ENCODE peak calls at places on chromosomes 12 and 14, in seven cellular contexts. One of them, this sample, is unnamed.

GRCh38 chr14:93543766-93544165 is 113.0 kb downstream of the UNC79 start:
- DNase-seq in foreskin fibroblast: peak; percentile 1
- DNase-seq in cardiac muscle cell: peak; percentile 10
- DNase-seq in A549: peak; percentile 3
- DNase-seq in psoas muscle: no peak
- DNase-seq in AG04450: no peak
- DNase-seq in neural progenitor cell: peak; percentile 24
- DNase-seq in this sample: no peak

GRCh38 chr14:56514663-56515371 is 64.8 kb upstream of the TMEM260 start:
- DNase-seq in foreskin fibroblast: peak; percentile 35
- DNase-seq in cardiac muscle cell: no peak
- DNase-seq in A549: no peak
- DNase-seq in psoas muscle: no peak
- DNase-seq in AG04450: no peak
- DNase-seq in neural progenitor cell: no peak
- DNase-seq in this sample: no peak

GRCh38 chr14:103108749-103109207 is 14.3 kb downstream of the EXOC3L4 start:
- DNase-seq in foreskin fibroblast: no peak
- DNase-seq in cardiac muscle cell: no peak
- DNase-seq in A549: no peak
- DNase-seq in psoas muscle: peak; percentile 76
- DNase-seq in AG04450: no peak
- DNase-seq in neural progenitor cell: no peak
- DNase-seq in this sample: peak; percentile 58

GRCh38 chr14:37406095-37406494 is 189.0 kb downstream of the FOXA1 start:
- DNase-seq in foreskin fibroblast: no peak
- DNase-seq in cardiac muscle cell: no peak
- DNase-seq in A549: no peak
- DNase-seq in psoas muscle: no peak
- DNase-seq in AG04450: no peak
- DNase-seq in neural progenitor cell: no peak
- DNase-seq in this sample: no peak

GRCh38 chr12:68111995-68112394 is 47.5 kb downstream of the IFNG start:
- DNase-seq in foreskin fibroblast: no peak
- DNase-seq in cardiac muscle cell: no peak
- DNase-seq in A549: no peak
- DNase-seq in psoas muscle: no peak
- DNase-seq in AG04450: no peak
- DNase-seq in neural progenitor cell: no peak
- DNase-seq in this sample: no peak

GRCh38 chr14:85415015-85415712 is 114.8 kb upstream of the FLRT2 start:
- DNase-seq in foreskin fibroblast: peak; percentile 86
- DNase-seq in cardiac muscle cell: no peak
- DNase-seq in A549: peak; percentile 85
- DNase-seq in psoas muscle: no peak
- DNase-seq in AG04450: peak; percentile 63
- DNase-seq in neural progenitor cell: no peak
- DNase-seq in this sample: no peak

GRCh38 chr12:30757316-30757715 is 2.6 kb upstream of the CAPRIN2 start:
- DNase-seq in foreskin fibroblast: no peak
- DNase-seq in cardiac muscle cell: no peak
- DNase-seq in A549: no peak
- DNase-seq in psoas muscle: no peak
- DNase-seq in AG04450: no peak
- DNase-seq in neural progenitor cell: no peak
- DNase-seq in this sample: no peak

GRCh38 chr12:121580959-121581680 is at the start of gene KDM2B:
- DNase-seq in foreskin fibroblast: no peak
- DNase-seq in cardiac muscle cell: peak; percentile 68
- DNase-seq in A549: no peak
- DNase-seq in psoas muscle: no peak
- DNase-seq in AG04450: no peak
- DNase-seq in neural progenitor cell: peak; percentile 62
- DNase-seq in this sample: peak; percentile 14

GRCh38 chr12:123036471-123037285 is 56.2 kb downstream of the ARL6IP4 start:
- DNase-seq in foreskin fibroblast: no peak
- DNase-seq in cardiac muscle cell: no peak
- DNase-seq in A549: no peak
- DNase-seq in psoas muscle: no peak
- DNase-seq in AG04450: no peak
- DNase-seq in neural progenitor cell: no peak
- DNase-seq in this sample: no peak

GRCh38 chr14:75231320-75231719 is 47.3 kb upstream of the FOS start:
- DNase-seq in foreskin fibroblast: no peak
- DNase-seq in cardiac muscle cell: no peak
- DNase-seq in A549: no peak
- DNase-seq in psoas muscle: no peak
- DNase-seq in AG04450: no peak
- DNase-seq in neural progenitor cell: no peak
- DNase-seq in this sample: no peak

GRCh38 chr12:51391047-51391837 is at the start of gene GALNT6:
- DNase-seq in foreskin fibroblast: no peak
- DNase-seq in cardiac muscle cell: peak; percentile 50
- DNase-seq in A549: peak; percentile 51
- DNase-seq in psoas muscle: no peak
- DNase-seq in AG04450: no peak
- DNase-seq in neural progenitor cell: peak; percentile 67
- DNase-seq in this sample: peak; percentile 55

GRCh38 chr12:131892711-131893604 is 1.5 kb upstream of the ULK1 start:
- DNase-seq in foreskin fibroblast: no peak
- DNase-seq in cardiac muscle cell: no peak
- DNase-seq in A549: peak; percentile 4
- DNase-seq in psoas muscle: no peak
- DNase-seq in AG04450: no peak
- DNase-seq in neural progenitor cell: no peak
- DNase-seq in this sample: no peak

GRCh38 chr12:26721800-26722199 is 111.2 kb downstream of the ITPR2 start:
- DNase-seq in foreskin fibroblast: peak; percentile 33
- DNase-seq in cardiac muscle cell: no peak
- DNase-seq in A549: peak; percentile 5
- DNase-seq in psoas muscle: no peak
- DNase-seq in AG04450: no peak
- DNase-seq in neural progenitor cell: no peak
- DNase-seq in this sample: no peak

GRCh38 chr14:59428581-59429012 is 36.6 kb downstream of the GPR135 start:
- DNase-seq in foreskin fibroblast: peak; percentile 83
- DNase-seq in cardiac muscle cell: no peak
- DNase-seq in A549: no peak
- DNase-seq in psoas muscle: no peak
- DNase-seq in AG04450: peak; percentile 32
- DNase-seq in neural progenitor cell: no peak
- DNase-seq in this sample: no peak

GRCh38 chr12:82326905-82327503 is 31.2 kb downstream of the CCDC59 start:
- DNase-seq in foreskin fibroblast: peak; percentile 4
- DNase-seq in cardiac muscle cell: peak; percentile 62
- DNase-seq in A549: peak; percentile 3
- DNase-seq in psoas muscle: no peak
- DNase-seq in AG04450: no peak
- DNase-seq in neural progenitor cell: peak; percentile 40
- DNase-seq in this sample: no peak

GRCh38 chr14:33062476-33062875 is 123.8 kb downstream of the NPAS3 start:
- DNase-seq in foreskin fibroblast: no peak
- DNase-seq in cardiac muscle cell: no peak
- DNase-seq in A549: no peak
- DNase-seq in psoas muscle: no peak
- DNase-seq in AG04450: no peak
- DNase-seq in neural progenitor cell: no peak
- DNase-seq in this sample: no peak

GRCh38 chr12:27334052-27334720 is 1.6 kb downstream of the BMAL2 start:
- DNase-seq in foreskin fibroblast: no peak
- DNase-seq in cardiac muscle cell: no peak
- DNase-seq in A549: no peak
- DNase-seq in psoas muscle: no peak
- DNase-seq in AG04450: no peak
- DNase-seq in neural progenitor cell: no peak
- DNase-seq in this sample: no peak

GRCh38 chr14:96702831-96703230 is 94.4 kb upstream of the VRK1 start:
- DNase-seq in foreskin fibroblast: no peak
- DNase-seq in cardiac muscle cell: no peak
- DNase-seq in A549: no peak
- DNase-seq in psoas muscle: no peak
- DNase-seq in AG04450: no peak
- DNase-seq in neural progenitor cell: no peak
- DNase-seq in this sample: no peak

GRCh38 chr12:998020-998874 is 7.2 kb downstream of the ERC1 start:
- DNase-seq in foreskin fibroblast: no peak
- DNase-seq in cardiac muscle cell: peak; percentile 27
- DNase-seq in A549: no peak
- DNase-seq in psoas muscle: no peak
- DNase-seq in AG04450: no peak
- DNase-seq in neural progenitor cell: no peak
- DNase-seq in this sample: no peak

DNA sequence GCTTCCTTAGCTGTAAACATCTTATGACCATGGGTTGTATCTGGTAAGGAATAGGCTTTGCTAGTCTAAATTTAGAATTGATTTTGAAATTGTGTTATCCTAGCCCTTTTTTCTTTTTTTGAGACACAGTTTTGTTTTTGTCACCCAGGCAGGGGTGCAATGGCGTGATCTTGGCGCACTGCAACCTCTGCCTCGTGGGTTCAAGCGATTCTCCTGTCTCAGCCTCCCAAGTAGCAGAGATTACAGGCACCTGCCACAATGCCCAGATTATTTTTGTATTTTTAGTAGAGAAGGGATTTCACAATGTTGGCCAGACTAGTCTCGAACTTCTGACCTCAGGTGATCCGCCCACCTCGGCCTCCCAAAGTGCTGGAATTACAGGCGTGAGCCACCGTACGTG is 2.4 kb upstream of the TUBA1B start:
- DNase-seq in foreskin fibroblast: no peak
- DNase-seq in cardiac muscle cell: no peak
- DNase-seq in A549: no peak
- DNase-seq in psoas muscle: no peak
- DNase-seq in AG04450: no peak
- DNase-seq in neural progenitor cell: no peak
- DNase-seq in this sample: no peak
- H3K4me3 ChIP-seq in foreskin fibroblast: peak overlapping the region; percentile 62
- H3K4me3 ChIP-seq in cardiac muscle cell: no peak overlapping the region
- H3K4me3 ChIP-seq in A549: no peak overlapping the region
- H3K4me3 ChIP-seq in psoas muscle: no peak overlapping the region
- H3K4me3 ChIP-seq in AG04450: no peak overlapping the region
- H3K4me3 ChIP-seq in neural progenitor cell: no peak overlapping the region
- H3K4me3 ChIP-seq in this sample: no peak overlapping the region

DNA sequence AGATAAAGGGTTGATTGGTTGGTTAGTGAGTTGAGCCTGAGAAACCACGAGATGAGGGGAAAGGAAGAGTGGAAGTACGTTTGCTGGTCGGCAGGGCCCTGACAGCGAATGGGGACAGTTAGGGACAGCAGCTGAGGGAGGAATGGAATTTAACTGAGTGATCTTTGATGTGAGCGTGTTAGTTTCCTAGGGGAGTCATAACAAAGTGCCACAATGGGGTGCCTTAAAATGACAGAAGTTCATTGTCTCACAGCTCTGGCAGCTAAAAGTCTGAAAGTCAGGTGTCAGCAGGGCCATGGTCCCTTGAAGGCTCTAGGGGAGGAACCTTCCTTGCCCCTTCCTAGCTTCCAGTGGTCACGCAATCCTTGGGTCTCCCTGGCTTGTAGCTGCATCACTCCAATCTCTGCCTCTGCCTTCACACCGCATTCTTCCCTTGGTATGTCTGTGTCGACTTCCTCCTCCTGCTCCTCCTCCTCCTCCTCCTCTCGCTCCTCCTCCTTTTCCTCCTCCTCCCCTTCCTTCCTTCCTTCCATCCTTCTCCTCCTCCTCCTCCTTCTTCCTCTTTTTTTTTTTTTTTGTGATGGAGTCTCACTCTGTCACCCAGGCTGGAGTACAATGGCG is 26.0 kb upstream of the RIN3 start:
- DNase-seq in foreskin fibroblast: no peak
- DNase-seq in cardiac muscle cell: no peak
- DNase-seq in A549: no peak
- DNase-seq in psoas muscle: no peak
- DNase-seq in AG04450: no peak
- DNase-seq in neural progenitor cell: no peak
- DNase-seq in this sample: no peak
- TF ChIP-seq CTCF in foreskin fibroblast: no peak
- TF ChIP-seq CTCF in cardiac muscle cell: no peak
- TF ChIP-seq CTCF in A549: no peak
- TF ChIP-seq CTCF in psoas muscle: no peak
- TF ChIP-seq CTCF in AG04450: no peak
- TF ChIP-seq CTCF in neural progenitor cell: no peak
- TF ChIP-seq CTCF in this sample: no peak

DNA sequence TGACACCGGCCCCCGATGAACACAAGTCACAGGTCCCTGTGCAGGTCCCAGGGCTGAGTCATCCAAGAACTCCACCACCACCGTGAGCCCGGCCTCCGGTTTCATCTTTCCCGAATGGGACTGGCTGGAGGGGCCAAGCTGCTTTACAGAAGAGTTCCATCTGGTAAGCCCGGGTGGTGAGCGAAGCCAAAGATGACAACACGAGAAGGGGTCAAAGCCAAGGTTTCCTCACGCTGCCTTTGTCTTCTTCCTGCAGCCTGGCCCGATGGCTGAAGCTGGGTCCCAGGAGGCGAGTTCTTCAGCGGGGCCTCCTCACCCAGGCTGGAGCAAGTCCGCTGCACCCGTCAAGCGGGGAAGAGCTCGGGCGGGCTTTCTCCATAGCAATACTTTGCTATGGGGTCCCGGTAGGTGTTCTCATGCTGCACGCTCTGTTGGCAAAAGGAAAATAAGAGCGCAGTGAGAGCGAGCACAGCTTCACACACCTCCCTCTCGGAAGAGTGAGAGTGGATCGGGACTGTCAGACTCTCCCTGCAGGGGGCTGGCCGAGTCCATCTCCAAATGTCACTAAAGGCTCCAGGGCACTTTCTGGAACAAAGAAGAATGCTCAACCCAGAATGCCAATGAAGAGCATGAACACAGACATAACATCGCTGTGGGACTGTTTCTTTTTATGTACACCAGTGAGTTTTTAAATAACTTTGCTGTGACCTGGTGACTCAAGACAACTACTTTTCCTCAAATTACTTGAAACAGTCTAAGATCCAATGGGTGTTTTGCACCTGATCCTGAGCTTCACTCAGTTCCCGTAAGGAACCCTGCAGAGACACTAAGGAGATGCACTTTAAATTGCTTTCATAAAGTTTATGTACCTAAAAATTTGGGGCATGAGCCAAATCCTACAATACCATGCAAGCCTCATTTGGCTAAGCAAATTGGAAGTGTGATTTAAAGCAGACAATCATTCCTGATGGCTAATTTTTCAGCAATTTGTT is 20.1 kb downstream of the SPRING1 start:
- DNase-seq in foreskin fibroblast: peak; percentile 34
- DNase-seq in cardiac muscle cell: no peak
- DNase-seq in A549: no peak
- DNase-seq in psoas muscle: peak; percentile 92
- DNase-seq in AG04450: no peak
- DNase-seq in neural progenitor cell: no peak
- DNase-seq in this sample: no peak
- H3K4me3 ChIP-seq in foreskin fibroblast: no peak overlapping the region
- H3K4me3 ChIP-seq in cardiac muscle cell: no peak overlapping the region
- H3K4me3 ChIP-seq in A549: no peak overlapping the region
- H3K4me3 ChIP-seq in psoas muscle: peak overlapping the region; percentile 57
- H3K4me3 ChIP-seq in AG04450: no peak overlapping the region
- H3K4me3 ChIP-seq in neural progenitor cell: no peak overlapping the region
- H3K4me3 ChIP-seq in this sample: no peak overlapping the region

DNA sequence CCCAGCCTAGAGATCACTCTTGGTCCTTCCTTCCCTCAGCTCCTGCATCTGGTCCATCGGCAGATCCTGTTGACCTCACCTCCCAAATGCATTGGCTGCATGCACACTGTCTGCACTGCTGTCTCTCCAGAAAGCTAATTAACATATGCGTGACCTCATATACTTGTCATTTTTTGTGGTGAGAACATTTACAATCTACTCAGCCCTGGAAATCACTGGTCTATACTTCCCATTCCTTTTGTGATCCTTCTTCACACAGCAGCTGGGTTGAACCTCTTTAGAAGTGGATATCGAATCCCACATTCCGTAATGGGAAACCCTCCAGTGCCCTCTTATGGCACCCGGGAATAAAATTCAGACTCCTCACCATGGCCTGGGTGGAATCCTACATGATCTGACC is 45.0 kb downstream of the SMOC1 start:
- DNase-seq in foreskin fibroblast: no peak
- DNase-seq in cardiac muscle cell: no peak
- DNase-seq in A549: no peak
- DNase-seq in psoas muscle: no peak
- DNase-seq in AG04450: no peak
- DNase-seq in neural progenitor cell: no peak
- DNase-seq in this sample: no peak
- TF ChIP-seq CTCF in foreskin fibroblast: no peak
- TF ChIP-seq CTCF in cardiac muscle cell: no peak
- TF ChIP-seq CTCF in A549: no peak
- TF ChIP-seq CTCF in psoas muscle: no peak
- TF ChIP-seq CTCF in AG04450: peak; percentile 5
- TF ChIP-seq CTCF in neural progenitor cell: no peak
- TF ChIP-seq CTCF in this sample: peak; percentile 35

This sample was measured in WERI-Rb-1.